ENCODE peak calls at places on chromosomes 3 and 15, in eight cellular contexts. Y is psoas muscle, W is ACHN, Z is right atrium auricular region, E is transverse colon, C is epithelial cell of esophagus, Q is hypothalamus, G is SK-N-SH. X is an unnamed sample.

GRCh38 chr3:188788621-188789081 is 383.1 kb upstream of the TPRG1 start:
- DNase-seq in Y (no peak), W (no peak), Z (no peak), E (no peak), C (peak), Q (no peak), G (no peak), X (no peak)

GRCh38 chr15:84857418-84858004 is 27.0 kb upstream of the SLC28A1 start:
- DNase-seq in Y (no peak), W (no peak), Z (no peak), E (no peak), C (no peak), Q (no peak), G (no peak), X (no peak)

GRCh38 chr3:37768107-37768809 is 93.4 kb upstream of the CTDSPL start:
- DNase-seq in Y (no peak), W (no peak), Z (no peak), E (peak), C (peak), Q (no peak), G (no peak), X (no peak)

GRCh38 chr3:100402150-100402706 is 889 bp downstream of the LNP1 start:
- DNase-seq in Y (no peak), W (peak), Z (no peak), E (no peak), C (peak), Q (no peak), G (peak), X (no peak)

GRCh38 chr3:186988806-186989205 is 58.5 kb downstream of the ST6GAL1 start:
- DNase-seq in Y (no peak), W (no peak), Z (no peak), E (no peak), C (no peak), Q (no peak), G (no peak), X (no peak)

GRCh38 chr3:28700728-28701127 is 352.1 kb upstream of the AZI2 start:
- DNase-seq in Y (no peak), W (no peak), Z (no peak), E (no peak), C (no peak), Q (no peak), G (no peak), X (no peak)

GRCh38 chr3:146390967-146391366 is 78.4 kb downstream of the PLSCR2 start:
- DNase-seq in Y (no peak), W (no peak), Z (no peak), E (no peak), C (no peak), Q (no peak), G (no peak), X (no peak)

GRCh38 chr3:195450731-195451229 is 8.0 kb upstream of the ACAP2 start:
- DNase-seq in Y (peak), W (no peak), Z (no peak), E (no peak), C (peak), Q (no peak), G (no peak), X (no peak)

GRCh38 chr3:23365066-23365465 is 161.9 kb downstream of the UBE2E2 start:
- DNase-seq in Y (no peak), W (no peak), Z (no peak), E (no peak), C (no peak), Q (no peak), G (no peak), X (no peak)

GRCh38 chr3:12222765-12223485 is 64.2 kb upstream of the TIMP4 start:
- DNase-seq in Y (no peak), W (no peak), Z (no peak), E (no peak), C (peak), Q (no peak), G (no peak), X (no peak)